ENCODE peak calls at places on chromosomes 16 and 17, in nine cellular contexts. One of them, this sample, is unnamed. For H3K4me1, the result is how much of the 10 kb centered on the place peaks cover.

GRCh38 chr17:48530887-48531272 is at the start of gene HOXB1:
- DNase-seq in mucosa of descending colon: no peak
- DNase-seq in Peyer's patch: no peak
- DNase-seq in PC-9: no peak
- DNase-seq in left ventricle myocardium inferior: no peak
- DNase-seq in A549: no peak
- DNase-seq in GM23248: no peak
- DNase-seq in esophagus muscularis mucosa: no peak
- DNase-seq in right atrium auricular region: no peak
- DNase-seq in this sample: no peak

GRCh38 chr17:38559880-38560230 is 45.9 kb downstream of the SRCIN1 start:
- DNase-seq in left ventricle myocardium inferior: no peak
- DNase-seq in PC-9: no peak
- DNase-seq in GM23248: no peak
- DNase-seq in Peyer's patch: no peak
- DNase-seq in A549: no peak
- DNase-seq in right atrium auricular region: no peak
- DNase-seq in esophagus muscularis mucosa: no peak
- DNase-seq in mucosa of descending colon: no peak
- DNase-seq in this sample: no peak

GRCh38 chr17:7328840-7329359 is at the start of gene NEURL4:
- DNase-seq in right atrium auricular region: no peak
- DNase-seq in left ventricle myocardium inferior: no peak
- DNase-seq in mucosa of descending colon: no peak
- DNase-seq in GM23248: peak
- DNase-seq in Peyer's patch: peak
- DNase-seq in PC-9: no peak
- DNase-seq in A549: no peak
- DNase-seq in esophagus muscularis mucosa: no peak
- DNase-seq in this sample: no peak

GRCh38 chr16:28823719-28824547 is 1.1 kb downstream of the ATXN2L start:
- DNase-seq in A549: peak
- DNase-seq in Peyer's patch: peak
- DNase-seq in left ventricle myocardium inferior: peak
- DNase-seq in mucosa of descending colon: peak
- DNase-seq in PC-9: peak
- DNase-seq in right atrium auricular region: peak
- DNase-seq in GM23248: peak
- DNase-seq in esophagus muscularis mucosa: peak
- DNase-seq in this sample: peak

GRCh38 chr17:18203308-18203707 is 19.7 kb downstream of the ALKBH5 start:
- DNase-seq in right atrium auricular region: no peak
- DNase-seq in PC-9: peak
- DNase-seq in left ventricle myocardium inferior: no peak
- DNase-seq in A549: no peak
- DNase-seq in GM23248: no peak
- DNase-seq in Peyer's patch: peak
- DNase-seq in esophagus muscularis mucosa: no peak
- DNase-seq in mucosa of descending colon: no peak
- DNase-seq in this sample: no peak

GRCh38 chr17:1519678-1520077 is 3.3 kb upstream of the INPP5K start:
- DNase-seq in mucosa of descending colon: no peak
- DNase-seq in right atrium auricular region: no peak
- DNase-seq in esophagus muscularis mucosa: no peak
- DNase-seq in PC-9: no peak
- DNase-seq in left ventricle myocardium inferior: no peak
- DNase-seq in GM23248: no peak
- DNase-seq in Peyer's patch: no peak
- DNase-seq in A549: no peak
- DNase-seq in this sample: no peak

GRCh38 chr17:11308550-11308949 is 67.5 kb downstream of the SHISA6 start:
- DNase-seq in mucosa of descending colon: no peak
- DNase-seq in A549: no peak
- DNase-seq in PC-9: no peak
- DNase-seq in GM23248: no peak
- DNase-seq in right atrium auricular region: no peak
- DNase-seq in esophagus muscularis mucosa: peak
- DNase-seq in left ventricle myocardium inferior: no peak
- DNase-seq in Peyer's patch: no peak
- DNase-seq in this sample: no peak

GRCh38 chr17:40329981-40330794 is 21.2 kb downstream of the RARA start:
- DNase-seq in A549: no peak
- DNase-seq in right atrium auricular region: no peak
- DNase-seq in PC-9: peak
- DNase-seq in mucosa of descending colon: peak
- DNase-seq in esophagus muscularis mucosa: no peak
- DNase-seq in left ventricle myocardium inferior: peak
- DNase-seq in GM23248: peak
- DNase-seq in Peyer's patch: peak
- DNase-seq in this sample: no peak

GRCh38 chr17:70017112-70017511 is 57.9 kb upstream of the KCNJ16 start:
- DNase-seq in mucosa of descending colon: no peak
- DNase-seq in right atrium auricular region: no peak
- DNase-seq in esophagus muscularis mucosa: no peak
- DNase-seq in A549: no peak
- DNase-seq in left ventricle myocardium inferior: no peak
- DNase-seq in GM23248: no peak
- DNase-seq in PC-9: no peak
- DNase-seq in Peyer's patch: no peak
- DNase-seq in this sample: no peak

GRCh38 chr17:28891201-28891600 is 6.3 kb downstream of the FLOT2 start:
- DNase-seq in GM23248: no peak
- DNase-seq in esophagus muscularis mucosa: no peak
- DNase-seq in A549: no peak
- DNase-seq in Peyer's patch: no peak
- DNase-seq in left ventricle myocardium inferior: no peak
- DNase-seq in PC-9: no peak
- DNase-seq in mucosa of descending colon: no peak
- DNase-seq in right atrium auricular region: no peak
- DNase-seq in this sample: no peak

GRCh38 chr16:31487720-31488629 is 5.1 kb downstream of the SLC5A2 start:
- DNase-seq in PC-9: no peak
- DNase-seq in right atrium auricular region: no peak
- DNase-seq in esophagus muscularis mucosa: no peak
- DNase-seq in mucosa of descending colon: peak
- DNase-seq in left ventricle myocardium inferior: peak
- DNase-seq in Peyer's patch: peak
- DNase-seq in A549: peak
- DNase-seq in GM23248: peak
- DNase-seq in this sample: peak

GRCh38 chr16:17452931-17453330 is 17.8 kb downstream of the XYLT1 start:
- DNase-seq in esophagus muscularis mucosa: no peak
- DNase-seq in right atrium auricular region: no peak
- DNase-seq in Peyer's patch: no peak
- DNase-seq in mucosa of descending colon: no peak
- DNase-seq in GM23248: peak
- DNase-seq in A549: no peak
- DNase-seq in PC-9: no peak
- DNase-seq in left ventricle myocardium inferior: no peak
- DNase-seq in this sample: no peak

GRCh38 chr17:47946929-47947397 is 5.6 kb downstream of the PNPO start:
- DNase-seq in right atrium auricular region: peak
- DNase-seq in left ventricle myocardium inferior: peak
- DNase-seq in esophagus muscularis mucosa: no peak
- DNase-seq in mucosa of descending colon: no peak
- DNase-seq in GM23248: peak
- DNase-seq in PC-9: peak
- DNase-seq in Peyer's patch: peak
- DNase-seq in A549: peak
- DNase-seq in this sample: peak

GRCh38 chr17:75124041-75124818 is 7.3 kb downstream of the NT5C start:
- DNase-seq in esophagus muscularis mucosa: no peak
- DNase-seq in GM23248: peak
- DNase-seq in mucosa of descending colon: peak
- DNase-seq in PC-9: peak
- DNase-seq in A549: peak
- DNase-seq in left ventricle myocardium inferior: peak
- DNase-seq in right atrium auricular region: peak
- DNase-seq in Peyer's patch: peak
- DNase-seq in this sample: no peak

GRCh38 chr17:70313450-70313849 is 144.1 kb downstream of the KCNJ2 start:
- DNase-seq in left ventricle myocardium inferior: no peak
- DNase-seq in Peyer's patch: no peak
- DNase-seq in esophagus muscularis mucosa: no peak
- DNase-seq in GM23248: peak
- DNase-seq in PC-9: no peak
- DNase-seq in A549: no peak
- DNase-seq in mucosa of descending colon: no peak
- DNase-seq in right atrium auricular region: no peak
- DNase-seq in this sample: no peak

GRCh38 chr16:79363035-79363434 is 237.5 kb downstream of the MAF start:
- DNase-seq in right atrium auricular region: no peak
- DNase-seq in PC-9: no peak
- DNase-seq in esophagus muscularis mucosa: no peak
- DNase-seq in left ventricle myocardium inferior: no peak
- DNase-seq in A549: no peak
- DNase-seq in mucosa of descending colon: no peak
- DNase-seq in GM23248: no peak
- DNase-seq in Peyer's patch: no peak
- DNase-seq in this sample: no peak

GRCh38 chr16:85504242-85504641 is 108.9 kb upstream of the GSE1 start:
- DNase-seq in left ventricle myocardium inferior: no peak
- DNase-seq in mucosa of descending colon: no peak
- DNase-seq in esophagus muscularis mucosa: no peak
- DNase-seq in PC-9: no peak
- DNase-seq in right atrium auricular region: no peak
- DNase-seq in A549: no peak
- DNase-seq in Peyer's patch: no peak
- DNase-seq in GM23248: no peak
- DNase-seq in this sample: no peak
- H3K4me1 ChIP-seq in left ventricle myocardium inferior: under half
- H3K4me1 ChIP-seq in mucosa of descending colon: under half
- H3K4me1 ChIP-seq in esophagus muscularis mucosa: under half
- H3K4me1 ChIP-seq in PC-9: under half
- H3K4me1 ChIP-seq in right atrium auricular region: under half
- H3K4me1 ChIP-seq in A549: under half
- H3K4me1 ChIP-seq in Peyer's patch: under half
- H3K4me1 ChIP-seq in GM23248: under half
- H3K4me1 ChIP-seq in this sample: under half

GRCh38 chr16:57760357-57761160 is 25.0 kb downstream of the KATNB1 start:
- DNase-seq in left ventricle myocardium inferior: no peak
- DNase-seq in mucosa of descending colon: peak
- DNase-seq in esophagus muscularis mucosa: no peak
- DNase-seq in PC-9: no peak
- DNase-seq in right atrium auricular region: no peak
- DNase-seq in Peyer's patch: no peak
- DNase-seq in A549: no peak
- DNase-seq in GM23248: no peak
- DNase-seq in this sample: no peak
- H3K4me1 ChIP-seq in left ventricle myocardium inferior: under half
- H3K4me1 ChIP-seq in mucosa of descending colon: under half
- H3K4me1 ChIP-seq in esophagus muscularis mucosa: under half
- H3K4me1 ChIP-seq in PC-9: under half
- H3K4me1 ChIP-seq in right atrium auricular region: under half
- H3K4me1 ChIP-seq in Peyer's patch: under half
- H3K4me1 ChIP-seq in A549: half or more
- H3K4me1 ChIP-seq in GM23248: under half
- H3K4me1 ChIP-seq in this sample: under half

DNA sequence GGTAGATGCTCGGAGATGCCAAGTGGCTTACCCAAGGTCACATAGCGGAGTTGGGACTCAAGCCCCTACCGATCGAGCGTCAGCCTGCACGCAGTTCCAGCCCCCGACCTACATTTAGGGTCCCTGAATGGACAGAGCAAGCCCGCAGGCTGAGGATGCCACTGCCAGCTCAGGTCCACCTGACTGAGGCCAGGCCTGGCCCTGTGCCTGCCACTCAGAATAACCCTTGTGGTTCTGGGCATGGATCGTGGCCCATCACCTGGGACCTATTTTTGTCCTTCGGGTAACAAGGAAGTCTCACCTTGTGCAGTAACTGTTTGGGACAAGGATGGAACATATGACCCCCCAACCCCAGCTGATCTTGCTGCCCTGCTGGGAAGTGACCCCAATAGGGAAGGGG is 17.1 kb downstream of the CDH16 start:
- DNase-seq in left ventricle myocardium inferior: peak
- DNase-seq in right atrium auricular region: no peak
- DNase-seq in mucosa of descending colon: no peak
- DNase-seq in A549: no peak
- DNase-seq in PC-9: no peak
- DNase-seq in Peyer's patch: no peak
- DNase-seq in esophagus muscularis mucosa: no peak
- DNase-seq in GM23248: no peak
- DNase-seq in this sample: no peak
- H3K4me1 ChIP-seq in left ventricle myocardium inferior: half or more
- H3K4me1 ChIP-seq in right atrium auricular region: half or more
- H3K4me1 ChIP-seq in mucosa of descending colon: under half
- H3K4me1 ChIP-seq in A549: under half
- H3K4me1 ChIP-seq in PC-9: under half
- H3K4me1 ChIP-seq in Peyer's patch: under half
- H3K4me1 ChIP-seq in esophagus muscularis mucosa: half or more
- H3K4me1 ChIP-seq in GM23248: under half
- H3K4me1 ChIP-seq in this sample: under half

DNA sequence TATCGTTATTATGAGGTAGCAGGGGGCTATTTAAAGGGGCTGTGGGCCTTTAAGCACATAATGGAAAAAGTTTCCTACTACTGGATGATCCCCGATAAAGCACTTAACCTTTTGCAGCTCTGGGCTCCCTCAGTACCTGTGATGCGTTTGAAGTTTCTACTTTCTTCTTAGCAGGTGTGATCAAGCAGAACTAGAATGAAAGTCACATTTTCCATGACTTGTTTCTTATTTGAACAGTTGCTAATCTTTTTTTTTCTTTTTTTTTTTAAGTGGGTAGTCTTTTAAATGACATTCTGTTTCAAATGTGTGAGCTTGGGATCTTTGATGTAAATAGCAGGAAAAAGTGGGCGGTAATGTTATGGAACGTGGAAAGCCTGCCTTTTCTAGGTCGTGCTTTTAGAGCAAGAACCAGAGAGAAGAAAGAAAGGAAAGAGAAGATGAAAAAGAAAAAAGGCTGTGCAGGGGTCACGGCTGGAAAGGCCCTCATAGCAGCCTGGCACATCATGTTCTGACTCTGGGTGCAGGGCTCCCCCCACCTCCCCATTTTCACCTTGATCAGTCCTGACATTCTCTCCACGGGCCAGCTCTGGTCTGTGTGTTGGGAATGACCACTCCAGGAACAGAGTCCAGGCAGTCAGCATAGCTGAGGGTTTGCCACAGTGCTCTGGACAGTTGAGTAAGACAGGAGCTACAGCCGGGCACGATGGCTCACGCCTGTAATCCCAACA is 150.6 kb downstream of the CLEC16A start:
- DNase-seq in A549: no peak
- DNase-seq in PC-9: no peak
- DNase-seq in esophagus muscularis mucosa: no peak
- DNase-seq in Peyer's patch: no peak
- DNase-seq in mucosa of descending colon: no peak
- DNase-seq in GM23248: no peak
- DNase-seq in right atrium auricular region: no peak
- DNase-seq in left ventricle myocardium inferior: no peak
- DNase-seq in this sample: no peak
- H3K4me1 ChIP-seq in A549: under half
- H3K4me1 ChIP-seq in PC-9: under half
- H3K4me1 ChIP-seq in esophagus muscularis mucosa: under half
- H3K4me1 ChIP-seq in Peyer's patch: under half
- H3K4me1 ChIP-seq in mucosa of descending colon: under half
- H3K4me1 ChIP-seq in GM23248: under half
- H3K4me1 ChIP-seq in right atrium auricular region: under half
- H3K4me1 ChIP-seq in left ventricle myocardium inferior: under half
- H3K4me1 ChIP-seq in this sample: under half